ENCODE peak calls at places on chromosomes 6 and 20, in seven cellular contexts. U is K562, G is HepG2, Y is GM12878, L is SK-N-SH, O is H1, C is GM12891. T is an unnamed sample.

GRCh38 chr6:25006565-25007001 is 70.8 kb upstream of the RIPOR2 start:
- DNase-seq in O (no peak), G (no peak), L (no peak), Y (no peak), U (no peak), C (no peak), T (no peak)

GRCh38 chr20:22106308-22106938 is 401.0 kb downstream of the PAX1 start:
- DNase-seq in L (peak), U (no peak), Y (no peak), C (no peak), O (no peak), G (peak), T (no peak)

GRCh38 chr6:144613859-144614258 is 328.7 kb downstream of the UTRN start:
- DNase-seq in Y (no peak), L (no peak), U (no peak), O (no peak), G (no peak), C (no peak), T (no peak)

GRCh38 chr6:113381957-113382356 is 475.2 kb upstream of the MARCKS start:
- DNase-seq in C (peak), Y (peak), G (no peak), L (peak), U (no peak), O (no peak), T (no peak)

GRCh38 chr6:89298680-89299450 is 16.2 kb downstream of the GABRR2 start:
- DNase-seq in C (no peak), U (no peak), G (peak), L (no peak), O (no peak), Y (peak), T (no peak)

GRCh38 chr6:159953091-159953581 is 15.7 kb upstream of the IGF2R start:
- DNase-seq in Y (no peak), U (no peak), C (no peak), L (no peak), O (no peak), G (no peak), T (no peak)

GRCh38 chr6:47655719-47656595 is 42.4 kb upstream of the ADGRF4 start:
- DNase-seq in L (no peak), G (no peak), O (no peak), U (peak), C (no peak), Y (no peak), T (no peak)

GRCh38 chr20:18252597-18253451 is 35.5 kb upstream of the ZNF133 start:
- DNase-seq in U (no peak), C (no peak), O (no peak), Y (no peak), L (no peak), G (no peak), T (no peak)

GRCh38 chr20:20367681-20368413 is at the start of gene INSM1:
- DNase-seq in G (no peak), O (no peak), L (peak), Y (no peak), U (no peak), C (peak), T (no peak)

GRCh38 chr6:39979461-39980328 is 45.4 kb upstream of the MOCS1 start:
- DNase-seq in G (no peak), O (no peak), U (no peak), C (no peak), L (no peak), Y (no peak), T (no peak)

GRCh38 chr20:53579581-53580375 is 13.9 kb downstream of the ZNF217 start:
- DNase-seq in O (no peak), C (no peak), U (no peak), G (peak), Y (no peak), L (no peak), T (no peak)

GRCh38 chr20:24004470-24004869 is 15.9 kb upstream of the GGTLC1 start:
- DNase-seq in Y (no peak), C (no peak), L (no peak), U (no peak), G (no peak), O (no peak), T (no peak)

GRCh38 chr6:15504040-15504491 is 158.8 kb downstream of the DTNBP1 start:
- DNase-seq in G (no peak), O (no peak), L (peak), U (no peak), C (no peak), Y (no peak), T (no peak)

GRCh38 chr6:81997091-81997926 is 244.8 kb upstream of the TENT5A start:
- DNase-seq in L (no peak), G (no peak), C (no peak), Y (peak), O (no peak), U (no peak), T (no peak)

GRCh38 chr20:32761831-32762753 is at the start of gene DNMT3B:
- DNase-seq in L (peak), C (peak), Y (no peak), G (peak), U (peak), O (peak), T (peak)

GRCh38 chr6:33861722-33862121 is 57.9 kb upstream of the MLN start:
- DNase-seq in C (no peak), G (no peak), U (no peak), O (no peak), L (no peak), Y (no peak), T (no peak)

GRCh38 chr6:153595903-153596302 is 443.1 kb upstream of the OPRM1 start:
- DNase-seq in C (no peak), Y (no peak), G (no peak), O (no peak), L (no peak), U (no peak), T (no peak)

GRCh38 chr6:127207591-127208120 is 59.0 kb upstream of the RNF146 start:
- DNase-seq in L (no peak), Y (no peak), G (no peak), C (no peak), U (no peak), O (no peak), T (no peak)

GRCh38 chr6:373773-374724 is 17.5 kb upstream of the IRF4 start:
- DNase-seq in O (no peak), C (no peak), L (no peak), U (no peak), Y (no peak), G (no peak), T (no peak)

GRCh38 chr6:43269273-43270007 is 26.2 kb downstream of the TTBK1 start:
- DNase-seq in C (no peak), U (peak), G (no peak), O (no peak), Y (no peak), L (no peak), T (no peak)

GRCh38 chr20:63282946-63283345 is 10.0 kb upstream of the COL20A1 start:
- DNase-seq in O (no peak), G (no peak), Y (no peak), L (no peak), U (no peak), C (no peak), T (no peak)

GRCh38 chr6:41917528-41917927 is 3.4 kb downstream of the MED20 start:
- DNase-seq in U (peak), L (no peak), C (no peak), Y (no peak), O (no peak), G (no peak), T (no peak)

GRCh38 chr6:167750956-167751358 is 75.8 kb upstream of the AFDN start:
- DNase-seq in G (peak), O (no peak), Y (no peak), L (no peak), C (no peak), U (no peak), T (no peak)

GRCh38 chr6:129936329-129937165 is 75.4 kb upstream of the TMEM244 start:
- DNase-seq in Y (peak), U (peak), O (no peak), C (no peak), L (no peak), G (peak), T (no peak)

GRCh38 chr6:132860254-132860653 is 45.9 kb downstream of the RPS12 start:
- DNase-seq in Y (no peak), G (no peak), L (no peak), C (no peak), U (no peak), O (no peak), T (no peak)

GRCh38 chr20:36350439-36350838 is 44.3 kb downstream of the DLGAP4 start:
- DNase-seq in U (no peak), G (no peak), Y (no peak), L (no peak), C (no peak), O (no peak), T (no peak)

GRCh38 chr6:170184324-170184723 is 106.6 kb downstream of the DLL1 start:
- DNase-seq in L (no peak), C (no peak), Y (no peak), O (peak), U (no peak), G (no peak), T (no peak)

GRCh38 chr6:161443868-161444267 is 170.0 kb upstream of the AGPAT4 start:
- DNase-seq in O (peak), U (peak), G (no peak), Y (no peak), C (no peak), L (no peak), T (no peak)

GRCh38 chr20:62367483-62368302 is 581 bp upstream of the LAMA5 start:
- DNase-seq in G (peak), O (peak), L (peak), U (no peak), Y (no peak), C (no peak), T (no peak)

GRCh38 chr20:4513720-4514119 is 208.0 kb upstream of the PRND start:
- DNase-seq in Y (no peak), C (no peak), G (no peak), U (no peak), L (no peak), O (no peak), T (no peak)

GRCh38 chr20:61534346-61534745 is 282.3 kb downstream of the CDH4 start:
- DNase-seq in C (no peak), G (no peak), O (no peak), L (no peak), U (no peak), Y (no peak), T (no peak)

GRCh38 chr6:16868968-16869367 is 107.7 kb upstream of the ATXN1 start:
- DNase-seq in L (no peak), C (no peak), Y (no peak), U (no peak), O (no peak), G (no peak), T (no peak)

GRCh38 chr6:145629478-145629877 is 105.8 kb downstream of the EPM2A start:
- DNase-seq in G (no peak), Y (no peak), O (no peak), U (no peak), L (no peak), C (no peak), T (no peak)

GRCh38 chr20:37510226-37510625 is 10.8 kb upstream of the NNAT start:
- DNase-seq in C (no peak), O (no peak), G (no peak), Y (no peak), L (no peak), U (no peak), T (no peak)

GRCh38 chr6:1604347-1604990 is 5.2 kb upstream of the FOXC1 start:
- DNase-seq in O (peak), G (peak), C (peak), L (peak), Y (no peak), U (peak), T (peak)

GRCh38 chr6:150004101-150004782 is 21.1 kb downstream of the RAET1L start:
- DNase-seq in U (no peak), G (no peak), L (no peak), Y (no peak), O (no peak), C (peak), T (no peak)

GRCh38 chr6:151494235-151494950 is 576 bp downstream of the CCDC170 start:
- DNase-seq in Y (no peak), U (no peak), O (no peak), G (peak), C (no peak), L (peak), T (no peak)

GRCh38 chr20:50536333-50536732 is 26.1 kb downstream of the PTPN1 start:
- DNase-seq in O (no peak), C (no peak), U (no peak), Y (no peak), L (no peak), G (no peak), T (no peak)

GRCh38 chr6:21381336-21381963 is 212.1 kb upstream of the SOX4 start:
- DNase-seq in U (no peak), L (no peak), O (no peak), Y (no peak), C (no peak), G (peak), T (no peak)

GRCh38 chr6:3940703-3941102 is 91.5 kb downstream of the FAM50B start:
- DNase-seq in G (no peak), L (no peak), U (no peak), C (no peak), Y (no peak), O (no peak), T (no peak)
- TF ChIP-seq TAF1 in G (no peak), L (no peak), U (no peak), C (no peak), Y (no peak), O (no peak), T (no peak)

DNA sequence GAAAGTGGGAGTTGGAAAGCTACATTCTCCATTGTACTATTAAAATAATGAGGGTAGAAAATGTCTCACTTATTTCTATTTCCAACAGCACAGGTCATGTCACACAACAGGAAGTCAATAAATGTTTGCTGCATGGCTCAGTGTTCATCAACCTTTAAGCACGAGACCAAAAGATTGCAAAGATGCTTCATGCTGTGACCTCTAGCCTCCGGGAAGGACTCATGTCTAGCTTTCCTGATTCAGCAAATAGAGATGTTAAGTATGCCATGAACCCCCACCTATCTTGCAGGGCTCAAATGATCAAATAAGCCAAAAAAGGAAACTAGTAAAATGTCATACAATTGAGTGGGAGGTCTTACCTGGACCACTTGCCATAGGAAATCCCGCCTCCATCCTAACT is 57.3 kb downstream of the NCOA6 start:
- DNase-seq in L (no peak), C (no peak), O (no peak), Y (no peak), U (no peak), G (no peak), T (no peak)
- TF ChIP-seq TAF1 in L (no peak), C (no peak), O (no peak), Y (no peak), U (no peak), G (no peak), T (no peak)

GRCh38 chr6:44511126-44511525 is 123.6 kb downstream of the CDC5L start:
- DNase-seq in G (no peak), U (no peak), O (peak), L (no peak), C (no peak), Y (no peak), T (no peak)
- TF ChIP-seq TAF1 in G (no peak), U (no peak), O (no peak), L (no peak), C (no peak), Y (no peak), T (no peak)

DNA sequence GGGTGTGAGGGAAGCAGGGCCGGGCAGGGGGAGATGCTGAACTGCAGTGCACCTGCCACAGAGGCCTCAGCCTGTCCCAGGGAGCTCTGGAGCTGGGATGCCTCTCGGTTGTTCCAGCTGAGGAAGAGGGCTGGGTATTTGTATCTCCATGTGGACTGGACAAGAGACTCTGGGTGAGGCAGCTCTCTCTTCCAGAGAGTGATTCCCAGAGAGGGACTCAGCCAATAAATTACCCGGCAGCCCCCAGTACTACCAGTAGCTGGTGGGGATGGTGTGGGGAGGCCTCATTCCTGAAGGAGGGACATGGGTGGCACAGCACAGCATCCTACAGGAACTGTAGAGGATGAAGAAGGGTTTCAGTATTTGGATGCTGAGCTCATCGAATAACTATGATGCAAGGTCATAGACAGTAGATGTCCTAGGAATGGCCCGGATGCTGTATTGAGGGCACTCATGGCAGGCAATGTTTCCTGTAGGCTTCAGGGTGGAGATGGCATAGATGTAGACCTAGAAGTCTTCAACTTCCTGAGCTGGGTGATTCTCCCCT is 1.4 kb downstream of the FGD2 start:
- DNase-seq in U (no peak), O (no peak), C (no peak), Y (no peak), L (no peak), G (no peak), T (no peak)
- TF ChIP-seq TAF1 in U (no peak), O (no peak), C (no peak), Y (no peak), L (no peak), G (no peak), T (no peak)